ENCODE peak calls at places on chromosomes 16 and 17, in seven cellular contexts. V is A549; H is colonic mucosa; B is psoas muscle; Z is CD8-positive, alpha-beta memory T cell; K is Panc1; F is effector memory CD4-positive, alpha-beta T cell. D is an unnamed sample.

GRCh38 chr16:86384263-86384649 is 126.1 kb upstream of the FOXF1 start:
- DNase-seq in V (no peak), H (no peak), B (no peak), Z (no peak), K (no peak), F (no peak), D (no peak)

GRCh38 chr16:66891797-66892196 is 11.5 kb downstream of the PDP2 start:
- DNase-seq in V (no peak), H (no peak), B (no peak), Z (no peak), K (no peak), F (no peak), D (no peak)

GRCh38 chr16:1338119-1338730 is 4.8 kb downstream of the BAIAP3 start:
- DNase-seq in V (peak; percentile 50), H (peak; percentile 52), B (no peak), Z (no peak), K (no peak), F (no peak), D (no peak)

GRCh38 chr17:75078097-75079022 is 9.4 kb upstream of the SLC16A5 start:
- DNase-seq in V (peak; percentile 86), H (peak; percentile 58), B (no peak), Z (no peak), K (no peak), F (no peak), D (no peak)

GRCh38 chr17:77200711-77201110 is 59.9 kb downstream of the SEC14L1 start:
- DNase-seq in V (no peak), H (no peak), B (no peak), Z (no peak), K (no peak), F (no peak), D (peak; percentile 55)

GRCh38 chr17:4895676-4896331 is 3.5 kb upstream of the C17orf107 start:
- DNase-seq in V (no peak), H (no peak), B (no peak), Z (no peak), K (no peak), F (no peak), D (no peak)

GRCh38 chr16:592518-593306 is 2.8 kb downstream of the RAB40C start:
- DNase-seq in V (no peak), H (peak; percentile 68), B (peak; percentile 74), Z (no peak), K (no peak), F (no peak), D (peak; percentile 19)

GRCh38 chr16:61421111-61421510 is 615.1 kb downstream of the CDH8 start:
- DNase-seq in V (no peak), H (no peak), B (no peak), Z (no peak), K (no peak), F (no peak), D (no peak)

GRCh38 chr16:59964232-59964924 is 1230.3 kb upstream of the GOT2 start:
- DNase-seq in V (no peak), H (no peak), B (no peak), Z (no peak), K (no peak), F (no peak), D (no peak)

GRCh38 chr17:35898283-35899070 is 18.3 kb upstream of the CCL5 start:
- DNase-seq in V (no peak), H (peak; percentile 46), B (no peak), Z (no peak), K (no peak), F (no peak), D (no peak)

GRCh38 chr16:27464663-27465482 is 62.9 kb downstream of the IL21R start:
- DNase-seq in V (no peak), H (no peak), B (no peak), Z (peak; percentile 34), K (no peak), F (peak; percentile 28), D (no peak)
- H3K4me1 ChIP-seq in V (no peaks in the 10 kb centered on the region), H (no peaks in the 10 kb centered on the region), B (peaks cover 23% of the 10 kb centered on the region), Z (peaks cover 62% of the 10 kb centered on the region), K (no peaks in the 10 kb centered on the region), F (peaks cover 36% of the 10 kb centered on the region), D (no peaks in the 10 kb centered on the region)

GRCh38 chr16:28494141-28494851 is at the start of gene APOBR:
- DNase-seq in V (no peak), H (peak; percentile 80), B (peak; percentile 37), Z (peak; percentile 78), K (no peak), F (peak; percentile 85), D (peak; percentile 46)

GRCh38 chr16:28495795-28496749 is 1.6 kb downstream of the APOBR start:
- DNase-seq in V (no peak), H (peak; percentile 50), B (no peak), Z (no peak), K (no peak), F (no peak), D (no peak)

GRCh38 chr16:28497386-28497785 is 2.9 kb downstream of the APOBR start:
- DNase-seq in V (no peak), H (no peak), B (no peak), Z (no peak), K (no peak), F (no peak), D (no peak)

GRCh38 chr16:28496844-28497243 is 2.4 kb downstream of the APOBR start:
- DNase-seq in V (no peak), H (no peak), B (no peak), Z (no peak), K (no peak), F (no peak), D (no peak)

GRCh38 chr16:28495098-28495793 is 803 bp downstream of the APOBR start:
- DNase-seq in V (no peak), H (peak; percentile 79), B (no peak), Z (no peak), K (no peak), F (no peak), D (no peak)
- H3K4me3 ChIP-seq in V (no peak overlapping the region), H (peak overlapping the region; percentile 49), B (peak overlapping the region; percentile 32), Z (peak overlapping the region; percentile 79), K (no peak overlapping the region), F (peak overlapping the region; percentile 56), D (peak overlapping the region; percentile 12)

GRCh38 chr16:35405547-35405946 is 1946.1 kb downstream of the TP53TG3F start:
- DNase-seq in V (no peak), H (no peak), B (no peak), Z (no peak), K (no peak), F (no peak), D (no peak)
- H3K9me3 ChIP-seq in V (no peaks in the 10 kb centered on the region), H (no peaks in the 10 kb centered on the region), B (no peaks in the 10 kb centered on the region), Z (peaks cover 4% of the 10 kb centered on the region), K (no peaks in the 10 kb centered on the region), F (no peaks in the 10 kb centered on the region), D (no peaks in the 10 kb centered on the region)

GRCh38 chr16:69471121-69471520 is 46.7 kb downstream of the CYB5B start:
- DNase-seq in V (no peak), H (no peak), B (no peak), Z (no peak), K (no peak), F (no peak), D (no peak)
- H3K4me1 ChIP-seq in V (peaks cover 39% of the 10 kb centered on the region), H (no peaks in the 10 kb centered on the region), B (no peaks in the 10 kb centered on the region), Z (peaks cover 4% of the 10 kb centered on the region), K (peaks cover 23% of the 10 kb centered on the region), F (peaks cover 8% of the 10 kb centered on the region), D (no peaks in the 10 kb centered on the region)

DNA sequence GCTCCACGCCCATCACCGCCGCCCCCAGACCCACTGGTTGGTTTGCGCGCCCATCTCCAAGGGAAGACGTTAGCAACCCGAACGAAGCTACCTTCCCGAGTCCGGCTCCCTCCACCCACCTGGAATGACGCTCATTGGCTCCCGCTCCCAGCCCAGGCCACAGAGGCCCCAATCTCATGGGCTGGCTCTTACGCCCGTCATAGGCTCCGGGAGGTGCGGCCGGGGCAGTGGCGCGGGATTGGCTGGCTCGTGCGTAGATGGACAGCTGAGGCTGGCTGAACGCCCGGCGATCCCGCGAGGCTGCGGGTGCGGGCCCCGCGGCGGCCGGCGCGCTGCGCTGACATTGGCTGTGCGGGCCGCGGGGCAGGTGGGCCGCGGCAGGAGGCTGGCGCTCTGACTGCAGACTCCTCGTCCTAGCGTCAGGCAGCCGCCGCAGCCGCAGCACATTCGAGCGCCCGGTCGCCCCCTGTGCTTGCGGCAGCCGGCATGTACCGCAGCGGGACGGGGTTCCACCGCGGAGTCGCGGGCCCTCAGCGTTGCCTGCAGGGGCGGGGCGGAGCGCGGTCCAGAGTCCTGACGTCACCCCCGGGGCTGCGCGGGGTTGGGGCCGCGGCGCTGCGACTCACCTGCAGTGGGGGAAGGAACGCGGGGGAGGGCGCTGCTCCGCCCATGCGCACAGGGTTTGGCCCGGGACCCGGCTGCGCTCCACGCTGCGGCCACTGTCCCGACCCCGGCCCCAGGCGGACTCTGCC is 453 bp upstream of the MYH10 start:
- DNase-seq in V (peak; percentile 100), H (peak; percentile 98), B (peak; percentile 97), Z (peak; percentile 53), K (peak; percentile 74), F (peak; percentile 50), D (peak; percentile 99)
- H3K4me3 ChIP-seq in V (peak overlapping the region; percentile 95), H (peak overlapping the region; percentile 95), B (peak overlapping the region; percentile 81), Z (peak overlapping the region; percentile 52), K (peak overlapping the region; percentile 66), F (peak overlapping the region; percentile 78), D (peak overlapping the region; percentile 80)

GRCh38 chr16:7742626-7743025 is 410.0 kb downstream of the RBFOX1 start:
- DNase-seq in V (no peak), H (no peak), B (no peak), Z (no peak), K (no peak), F (no peak), D (no peak)
- H3K9me3 ChIP-seq in V (no peaks in the 10 kb centered on the region), H (no peaks in the 10 kb centered on the region), B (no peaks in the 10 kb centered on the region), Z (no peaks in the 10 kb centered on the region), K (no peaks in the 10 kb centered on the region), F (no peaks in the 10 kb centered on the region), D (no peaks in the 10 kb centered on the region)

DNA sequence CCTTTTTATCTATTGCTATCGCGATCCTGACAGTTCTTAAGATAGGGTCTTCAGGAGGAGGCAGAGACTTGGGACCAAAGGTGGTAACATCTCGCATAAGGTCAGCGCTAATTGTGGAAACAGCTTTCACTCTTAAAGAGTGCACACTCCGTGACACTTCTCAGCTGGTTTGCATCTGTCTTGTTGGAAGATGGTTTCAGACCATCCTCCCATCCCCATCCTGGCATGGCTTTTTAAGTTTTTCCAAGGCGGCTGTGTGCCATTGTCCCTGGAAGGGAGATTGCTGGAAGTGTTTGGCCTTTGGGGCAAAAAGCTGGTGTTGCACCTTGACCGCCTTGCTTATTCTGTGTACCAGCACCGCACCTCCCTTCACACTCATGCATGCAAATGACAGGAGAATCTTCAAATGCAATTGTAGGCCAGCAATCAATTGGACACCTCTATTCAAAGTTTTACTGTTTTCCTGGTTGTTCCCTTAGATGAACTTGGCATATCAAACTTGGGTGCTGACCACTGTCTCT is 1.5 kb downstream of the SOCS7 start:
- DNase-seq in V (no peak), H (no peak), B (no peak), Z (no peak), K (no peak), F (no peak), D (no peak)
- H3K4me1 ChIP-seq in V (peaks cover 32% of the 10 kb centered on the region), H (no peaks in the 10 kb centered on the region), B (peaks cover 48% of the 10 kb centered on the region), Z (peaks cover 26% of the 10 kb centered on the region), K (peaks cover 32% of the 10 kb centered on the region), F (peaks cover 11% of the 10 kb centered on the region), D (peaks cover 61% of the 10 kb centered on the region)

GRCh38 chr17:59223813-59224212 is 3.5 kb downstream of the GDPD1 start:
- DNase-seq in V (no peak), H (no peak), B (no peak), Z (no peak), K (no peak), F (no peak), D (no peak)
- H3K4me3 ChIP-seq in V (no peak overlapping the region), H (no peak overlapping the region), B (no peak overlapping the region), Z (no peak overlapping the region), K (no peak overlapping the region), F (no peak overlapping the region), D (no peak overlapping the region)

D was measured in heart left ventricle.